ENCODE peak calls at places on chromosomes 11 and 22, in four cellular contexts. P is pulmonary artery endothelial cell, S is brain microvascular endothelial cell, A is Kasumi-1. D is an unnamed sample.

GRCh38 chr11:10856689-10857603 is 907 bp downstream of the ZBED5 start:
- DNase-seq in P (no peak), S (peak), A (peak), D (peak)

GRCh38 chr11:125305346-125305745 is 140.8 kb downstream of the PKNOX2 start:
- DNase-seq in P (no peak), S (no peak), A (no peak), D (no peak)

GRCh38 chr22:24140357-24140756 is 40.9 kb upstream of the SUSD2 start:
- DNase-seq in P (no peak), S (no peak), A (peak), D (no peak)

GRCh38 chr11:11996321-11997174 is 11.9 kb downstream of the DKK3 start:
- DNase-seq in P (no peak), S (no peak), A (no peak), D (no peak)

GRCh38 chr11:54558407-54558806 is 45.4 kb downstream of the OR4C46 start:
- DNase-seq in P (no peak), S (no peak), A (no peak), D (no peak)

GRCh38 chr22:47251911-47252310 is 489.5 kb downstream of the TBC1D22A start:
- DNase-seq in P (no peak), S (no peak), A (no peak), D (no peak)

GRCh38 chr11:47259178-47259977 is 1.6 kb downstream of the NR1H3 start:
- DNase-seq in P (no peak), S (no peak), A (peak), D (no peak)

GRCh38 chr11:61281581-61282250 is 13.4 kb downstream of the VWCE start:
- DNase-seq in P (no peak), S (no peak), A (no peak), D (peak)

GRCh38 chr11:28903716-28904115 is 795.5 kb downstream of the METTL15 start:
- DNase-seq in P (no peak), S (peak), A (no peak), D (no peak)

GRCh38 chr22:42635531-42635930 is 4.9 kb downstream of the ATP5MGL start:
- DNase-seq in P (peak), S (peak), A (no peak), D (peak)

GRCh38 chr11:120260616-120261015 is 20.7 kb downstream of the POU2F3 start:
- DNase-seq in P (no peak), S (no peak), A (no peak), D (no peak)

GRCh38 chr11:119362741-119363080 is 16.2 kb upstream of the MFRP start:
- DNase-seq in P (no peak), S (no peak), A (no peak), D (no peak)

GRCh38 chr11:80024119-80024518 is 583.3 kb upstream of the TENM4 start:
- DNase-seq in P (no peak), S (peak), A (no peak), D (no peak)

GRCh38 chr22:27381960-27382742 is 419.4 kb downstream of the MN1 start:
- DNase-seq in P (no peak), S (no peak), A (no peak), D (no peak)

GRCh38 chr11:88478136-88478785 is 140.7 kb upstream of the CTSC start:
- DNase-seq in P (no peak), S (no peak), A (no peak), D (no peak)

GRCh38 chr22:43485717-43486116 is 73.9 kb downstream of the MPPED1 start:
- DNase-seq in P (no peak), S (no peak), A (no peak), D (no peak)

GRCh38 chr11:113110046-113110445 is 148.8 kb downstream of the NCAM1 start:
- DNase-seq in P (no peak), S (no peak), A (no peak), D (no peak)

GRCh38 chr11:15976433-15977045 is 379.8 kb downstream of the SOX6 start:
- DNase-seq in P (no peak), S (no peak), A (no peak), D (no peak)

GRCh38 chr11:86588566-86589090 is 83.8 kb downstream of the ME3 start:
- DNase-seq in P (no peak), S (no peak), A (peak), D (no peak)

GRCh38 chr11:706957-707816 is 1.2 kb downstream of the EPS8L2 start:
- DNase-seq in P (no peak), S (no peak), A (no peak), D (no peak)

D was measured in dermis microvascular lymphatic vessel endothelial cell.